ENCODE peak calls at places on chromosomes 11 and 22, in four cellular contexts. K is BE2C, W is esophagus squamous epithelium, Q is Peyer's patch. D is an unnamed sample. For H3K4me1, the result is how much of the 10 kb centered on the place peaks cover.

GRCh38 chr11:10304495-10305261 is at the start of gene ADM:
- DNase-seq in K (peak), W (peak), Q (peak), D (peak)

GRCh38 chr11:109029927-109030326 is 365.1 kb downstream of the DDX10 start:
- DNase-seq in K (no peak), W (no peak), Q (no peak), D (no peak)

GRCh38 chr22:47596176-47596690 is 833.8 kb downstream of the TBC1D22A start:
- DNase-seq in K (no peak), W (no peak), Q (no peak), D (no peak)

GRCh38 chr11:3103076-3103475 is 45.9 kb upstream of the CARS1 start:
- DNase-seq in K (no peak), W (no peak), Q (peak), D (no peak)

GRCh38 chr11:13963169-13963948 is 836 bp downstream of the SPON1 start:
- DNase-seq in K (no peak), W (no peak), Q (peak), D (no peak)

GRCh38 chr22:37681556-37682049 is 4.5 kb upstream of the NOL12 start:
- DNase-seq in K (peak), W (no peak), Q (peak), D (no peak)

GRCh38 chr11:61947486-61948210 is 2.5 kb upstream of the BEST1 start:
- DNase-seq in K (peak), W (no peak), Q (peak), D (peak)

GRCh38 chr22:39593061-39593930 is 22.7 kb downstream of the CACNA1I start:
- DNase-seq in K (peak), W (no peak), Q (no peak), D (no peak)

GRCh38 chr11:111939836-111940604 is 2.9 kb downstream of the DIXDC1 start:
- DNase-seq in K (peak), W (no peak), Q (no peak), D (no peak)

GRCh38 chr22:42357634-42358296 is 74.4 kb downstream of the NFAM1 start:
- DNase-seq in K (no peak), W (no peak), Q (no peak), D (no peak)

GRCh38 chr11:73210916-73211667 is 7.0 kb upstream of the P2RY2 start:
- DNase-seq in K (no peak), W (no peak), Q (no peak), D (no peak)

GRCh38 chr11:18706330-18707243 is 8.0 kb downstream of the TMEM86A start:
- DNase-seq in K (peak), W (no peak), Q (peak), D (peak)

GRCh38 chr11:109236696-109237095 is 185.3 kb upstream of the C11orf87 start:
- DNase-seq in K (no peak), W (no peak), Q (no peak), D (no peak)

GRCh38 chr22:31284241-31284745 is 8.0 kb downstream of the PIK3IP1 start:
- DNase-seq in K (no peak), W (no peak), Q (no peak), D (no peak)

GRCh38 chr22:37294747-37295146 is 12.4 kb downstream of the CYTH4 start:
- DNase-seq in K (no peak), W (no peak), Q (no peak), D (no peak)

GRCh38 chr22:37291559-37292298 is 9.4 kb downstream of the CYTH4 start:
- DNase-seq in K (no peak), W (no peak), Q (no peak), D (no peak)

GRCh38 chr11:94746721-94747120 is 21.4 kb upstream of the AMOTL1 start:
- DNase-seq in K (no peak), W (no peak), Q (no peak), D (no peak)

GRCh38 chr11:125929445-125930075 is 16.3 kb upstream of the VSIG10L2 start:
- DNase-seq in K (no peak), W (no peak), Q (no peak), D (no peak)

GRCh38 chr11:96091476-96091875 is 167.6 kb upstream of the MTMR2 start:
- DNase-seq in K (no peak), W (no peak), Q (no peak), D (no peak)

GRCh38 chr11:67270256-67271211 is 4.3 kb downstream of the GRK2 start:
- DNase-seq in K (no peak), W (no peak), Q (peak), D (no peak)

GRCh38 chr11:121472310-121472709 is 19.5 kb upstream of the SORL1-AS1 start:
- DNase-seq in K (no peak), W (no peak), Q (no peak), D (no peak)

GRCh38 chr11:60165538-60165937 is 17.3 kb downstream of the MS4A6A start:
- DNase-seq in K (no peak), W (no peak), Q (no peak), D (no peak)

GRCh38 chr11:15569626-15570025 is 454.9 kb downstream of the INSC start:
- DNase-seq in K (no peak), W (no peak), Q (no peak), D (no peak)

GRCh38 chr22:25542231-25542630 is 22.2 kb upstream of the GRK3 start:
- DNase-seq in K (no peak), W (no peak), Q (no peak), D (no peak)

GRCh38 chr11:72251614-72252013 is 7.6 kb upstream of the PHOX2A start:
- DNase-seq in K (no peak), W (no peak), Q (no peak), D (no peak)

GRCh38 chr11:130070829-130071205 is 1.1 kb downstream of the APLP2 start:
- DNase-seq in K (no peak), W (no peak), Q (peak), D (no peak)

GRCh38 chr11:69327741-69328191 is 33.8 kb downstream of the MYEOV start:
- DNase-seq in K (no peak), W (no peak), Q (no peak), D (no peak)

GRCh38 chr11:116544721-116545120 is 228.1 kb downstream of the BUD13 start:
- DNase-seq in K (no peak), W (no peak), Q (peak), D (no peak)

GRCh38 chr11:36451045-36451444 is 59.0 kb downstream of the TRAF6 start:
- DNase-seq in K (no peak), W (no peak), Q (no peak), D (no peak)

GRCh38 chr11:42770444-42771065 is 541.2 kb upstream of the API5 start:
- DNase-seq in K (peak), W (no peak), Q (no peak), D (no peak)

GRCh38 chr11:34866375-34866774 is 49.8 kb downstream of the APIP start:
- DNase-seq in K (no peak), W (no peak), Q (no peak), D (no peak)

GRCh38 chr11:126793596-126793995 is 207.0 kb downstream of the KIRREL3 start:
- DNase-seq in K (no peak), W (no peak), Q (no peak), D (no peak)

GRCh38 chr11:130476200-130476921 is 27.9 kb downstream of the ADAMTS15 start:
- DNase-seq in K (no peak), W (no peak), Q (no peak), D (no peak)

GRCh38 chr22:44596726-44597125 is 98.7 kb upstream of the RTL6 start:
- DNase-seq in K (no peak), W (no peak), Q (no peak), D (no peak)

GRCh38 chr11:123103326-123103980 is 41.5 kb upstream of the HSPA8 start:
- DNase-seq in K (peak), W (no peak), Q (peak), D (peak)

GRCh38 chr11:123653405-123653996 is 923 bp downstream of the SCN3B start:
- DNase-seq in K (peak), W (no peak), Q (no peak), D (no peak)

GRCh38 chr22:19868773-19869471 is 14.2 kb upstream of the GNB1L start:
- DNase-seq in K (peak), W (no peak), Q (peak), D (no peak)

GRCh38 chr22:19866665-19867009 is 12.0 kb upstream of the GNB1L start:
- DNase-seq in K (no peak), W (no peak), Q (no peak), D (no peak)

GRCh38 chr22:19867617-19868016 is 12.9 kb upstream of the GNB1L start:
- DNase-seq in K (no peak), W (no peak), Q (peak), D (no peak)

GRCh38 chr22:19869497-19870152 is 15.0 kb upstream of the GNB1L start:
- DNase-seq in K (peak), W (no peak), Q (peak), D (no peak)

GRCh38 chr22:19868333-19868732 is 13.7 kb upstream of the GNB1L start:
- DNase-seq in K (no peak), W (no peak), Q (peak), D (no peak)
- TF ChIP-seq CTCF in K (no peak), W (no peak), Q (no peak), D (no peak)

DNA sequence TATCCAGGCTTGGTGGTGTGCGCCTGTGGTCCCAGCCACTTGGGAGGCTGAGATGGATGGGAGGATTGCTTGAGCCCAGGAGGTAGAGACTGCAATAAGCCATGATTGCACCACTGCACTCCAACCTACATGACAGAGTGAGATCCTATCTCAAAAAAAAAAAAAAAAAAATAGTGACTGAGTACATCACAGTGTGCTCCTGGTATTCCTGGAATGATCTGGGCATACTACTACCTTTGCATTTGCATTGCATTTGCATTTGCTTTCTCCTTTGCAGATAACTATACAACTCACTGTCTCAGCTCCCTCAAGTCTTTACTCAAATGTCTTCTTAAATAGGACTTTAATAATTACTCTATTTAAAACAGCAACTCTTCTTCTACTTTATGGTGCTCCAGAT is 51.8 kb downstream of the DLG2 start:
- DNase-seq in K (no peak), W (no peak), Q (no peak), D (no peak)
- H3K4me1 ChIP-seq in K (under half), W (under half), Q (under half), D (under half)

GRCh38 chr22:29813563-29813962 is 24.5 kb downstream of the ASCC2 start:
- DNase-seq in K (no peak), W (no peak), Q (no peak), D (no peak)
- TF ChIP-seq CTCF in K (no peak), W (no peak), Q (no peak), D (no peak)

GRCh38 chr11:65444314-65445051 is 21.9 kb downstream of the NEAT1 start:
- DNase-seq in K (no peak), W (no peak), Q (peak), D (no peak)
- H3K4me1 ChIP-seq in K (under half), W (half or more), Q (under half), D (half or more)

GRCh38 chr11:1481483-1481825 is 5.1 kb downstream of the MOB2 start:
- DNase-seq in K (peak), W (no peak), Q (no peak), D (no peak)
- TF ChIP-seq CTCF in K (no peak), W (no peak), Q (no peak), D (peak)

DNA sequence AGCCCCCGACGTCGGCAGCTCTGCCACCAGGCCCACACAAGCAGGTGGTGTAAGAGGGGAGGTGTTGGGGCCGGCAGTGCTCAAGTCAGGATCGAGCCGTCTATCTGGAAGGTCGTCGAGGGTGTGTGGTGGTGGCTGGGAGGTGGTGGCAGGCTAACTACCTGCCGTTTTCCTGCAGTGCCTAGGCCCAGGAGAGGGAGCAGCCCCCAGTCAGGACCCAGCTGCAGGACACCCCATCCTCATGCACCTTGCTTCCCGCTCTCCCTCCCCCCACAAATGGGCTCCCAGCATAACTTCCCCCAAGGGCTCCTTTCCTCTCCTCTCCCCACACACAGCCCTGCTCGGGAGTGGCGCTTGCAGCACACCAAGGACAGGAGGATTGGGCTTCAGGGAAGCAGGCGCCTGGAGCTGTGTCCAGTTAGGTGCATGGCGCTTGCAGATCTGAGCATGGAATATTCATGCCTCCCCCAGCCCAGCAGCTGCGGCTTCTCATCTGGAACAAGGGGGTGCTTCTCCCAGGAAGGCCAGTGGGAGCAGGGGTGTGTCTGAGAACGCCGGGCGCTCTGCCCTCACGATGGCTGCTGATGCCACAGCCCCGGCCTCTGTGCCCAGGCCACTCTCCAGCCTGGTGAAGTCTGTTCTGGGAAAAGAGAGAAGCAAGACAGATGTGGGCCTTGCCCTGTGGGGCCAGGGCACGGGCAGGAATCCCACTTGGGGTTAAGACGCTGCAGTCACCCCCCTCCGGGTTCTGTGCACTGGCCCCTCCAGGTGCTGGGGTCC is 127.7 kb downstream of the IGLL1 start:
- DNase-seq in K (no peak), W (no peak), Q (no peak), D (no peak)
- H3K4me1 ChIP-seq in K (under half), W (under half), Q (under half), D (under half)

D was measured in thoracic aorta.